ENCODE peak calls at places on chromosomes 1 and 21, in seven cellular contexts. P, O, R, B, N, C and M are unnamed samples.

GRCh38 chr1:171611306-171611705 is 10.7 kb upstream of the MYOCOS start:
- DNase-seq in R (no peak), P (no peak), N (no peak), B (peak), C (no peak), O (no peak), M (no peak)

GRCh38 chr1:113943028-113943811 is 14.1 kb downstream of the HIPK1 start:
- DNase-seq in P (no peak), N (no peak), C (no peak), B (peak), R (no peak), O (no peak), M (no peak)

GRCh38 chr1:215957692-215958091 is 390.6 kb downstream of the KCTD3 start:
- DNase-seq in B (peak), N (no peak), P (no peak), O (no peak), R (no peak), C (no peak), M (no peak)

GRCh38 chr1:183628537-183628936 is 7.0 kb downstream of the ARPC5 start:
- DNase-seq in B (no peak), O (no peak), C (no peak), R (no peak), P (no peak), N (no peak), M (no peak)

GRCh38 chr21:35083246-35083645 is 34.1 kb upstream of the RUNX1 start:
- DNase-seq in C (no peak), P (no peak), B (no peak), N (no peak), R (no peak), O (no peak), M (no peak)

GRCh38 chr1:171983584-171983983 is 142.3 kb downstream of the DNM3 start:
- DNase-seq in B (peak), C (no peak), O (no peak), N (no peak), P (no peak), R (no peak), M (no peak)

GRCh38 chr1:108686609-108687313 is 5.3 kb upstream of the PRPF38B start:
- DNase-seq in P (peak), B (peak), C (no peak), O (no peak), N (no peak), R (no peak), M (no peak)

GRCh38 chr1:200291106-200291505 is 118.7 kb downstream of the ZNF281 start:
- DNase-seq in N (no peak), P (no peak), O (no peak), C (no peak), R (no peak), B (no peak), M (no peak)

GRCh38 chr1:230279583-230279945 is 146.6 kb downstream of the PGBD5 start:
- DNase-seq in R (peak), N (no peak), O (no peak), B (no peak), C (no peak), P (no peak), M (no peak)

GRCh38 chr1:209433649-209434031 is 149.9 kb upstream of the CAMK1G start:
- DNase-seq in R (no peak), N (no peak), C (no peak), B (no peak), P (no peak), O (no peak), M (no peak)

GRCh38 chr1:175073054-175073453 is 5.4 kb downstream of the TNN start:
- DNase-seq in O (no peak), P (no peak), B (no peak), N (no peak), C (no peak), R (no peak), M (no peak)

GRCh38 chr1:30638811-30639210 is 84.6 kb downstream of the MATN1 start:
- DNase-seq in P (no peak), C (no peak), R (no peak), B (no peak), N (no peak), O (no peak), M (no peak)

GRCh38 chr1:147851149-147851548 is 51.4 kb upstream of the GJA8 start:
- DNase-seq in C (no peak), O (no peak), R (no peak), P (no peak), N (no peak), B (peak), M (no peak)

GRCh38 chr1:168180148-168180524 is 1.4 kb downstream of the TIPRL start:
- DNase-seq in C (no peak), P (no peak), B (no peak), O (no peak), N (no peak), R (no peak), M (no peak)

GRCh38 chr1:156704930-156705320 is 458 bp downstream of the CRABP2 start:
- DNase-seq in C (peak), O (peak), B (peak), P (peak), N (peak), R (peak), M (no peak)

GRCh38 chr1:29972664-29973063 is 736.3 kb downstream of the PTPRU start:
- DNase-seq in N (no peak), R (no peak), C (no peak), P (no peak), B (no peak), O (no peak), M (peak)

GRCh38 chr1:198157241-198157846 is 546 bp downstream of the NEK7 start:
- DNase-seq in B (peak), O (peak), C (peak), P (peak), R (peak), N (peak), M (peak)

GRCh38 chr1:205348559-205349477 is 7.9 kb downstream of the KLHDC8A start:
- DNase-seq in O (no peak), P (no peak), B (no peak), R (no peak), C (no peak), N (no peak), M (no peak)

GRCh38 chr1:44707959-44708831 is 22.8 kb downstream of the RNU5D-1 start:
- DNase-seq in N (no peak), R (no peak), C (peak), O (peak), B (peak), P (peak), M (no peak)

DNA sequence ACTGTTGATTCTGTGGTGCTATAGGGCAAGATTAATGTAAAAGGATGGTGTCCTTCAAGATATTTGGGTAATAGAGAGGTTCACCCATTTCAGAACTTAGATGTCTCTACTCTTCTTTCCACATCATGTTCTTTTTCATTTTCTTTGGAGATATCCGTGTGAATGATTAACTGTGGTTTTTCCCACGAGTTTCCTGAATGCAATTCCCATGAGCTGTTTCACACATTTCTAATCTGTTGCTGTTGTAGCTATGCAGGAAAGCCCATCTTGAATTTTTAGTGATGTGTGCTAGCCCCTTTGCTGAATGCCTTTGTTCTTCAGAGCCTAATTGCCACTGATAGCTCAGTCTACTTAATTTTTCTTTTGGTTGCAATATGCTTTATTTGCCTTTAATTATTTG is 27.6 kb downstream of the SNX27 start:
- DNase-seq in N (no peak), P (no peak), O (no peak), R (no peak), C (no peak), B (peak), M (no peak)
- H3K27ac ChIP-seq in N (no peak), P (no peak), O (no peak), R (no peak), C (no peak), B (no peak), M (no peak)

DNA sequence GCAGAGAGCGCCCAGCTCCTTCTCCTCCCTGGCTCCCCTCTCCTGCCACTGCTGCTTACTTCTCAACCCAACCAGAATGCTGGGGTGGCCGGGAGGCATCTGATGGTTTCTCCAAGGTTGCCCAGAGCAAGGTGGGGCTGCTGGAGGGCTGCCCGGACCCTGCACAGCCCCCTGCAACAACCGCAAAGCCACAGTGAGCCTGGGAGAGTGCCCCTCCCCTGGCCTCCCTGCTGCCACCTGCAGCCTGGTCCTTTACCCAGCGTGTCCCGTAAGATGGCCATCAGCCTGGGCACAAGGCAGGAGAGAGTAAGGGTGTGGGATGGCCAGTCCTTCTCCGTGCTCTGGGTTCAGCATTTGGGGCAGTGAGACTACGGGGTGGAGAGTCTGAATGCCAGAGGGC is 17.0 kb downstream of the MX2 start:
- DNase-seq in N (peak), O (no peak), B (no peak), C (no peak), P (no peak), R (no peak), M (no peak)
- TF ChIP-seq CTCF in N (no peak), O (peak), B (no peak), C (no peak), P (no peak), R (no peak), M (no peak)

GRCh38 chr1:228058981-228059535 is 23.4 kb upstream of the ARF1 start:
- DNase-seq in O (peak), R (peak), N (peak), P (no peak), C (peak), B (no peak), M (no peak)

GRCh38 chr1:228062085-228062791 is 20.3 kb upstream of the ARF1 start:
- DNase-seq in R (peak), C (no peak), B (no peak), N (peak), O (no peak), P (no peak), M (no peak)

GRCh38 chr1:228061411-228062084 is 21.0 kb upstream of the ARF1 start:
- DNase-seq in N (no peak), C (no peak), R (peak), O (no peak), B (no peak), P (no peak), M (no peak)

GRCh38 chr1:228059536-228060457 is 22.7 kb upstream of the ARF1 start:
- DNase-seq in P (peak), R (peak), B (no peak), C (peak), N (peak), O (peak), M (peak)

GRCh38 chr1:228060458-228061190 is 21.9 kb upstream of the ARF1 start:
- DNase-seq in P (no peak), N (peak), R (peak), B (no peak), O (peak), C (no peak), M (no peak)
- H3K27ac ChIP-seq in P (no peak), N (no peak), R (peak), B (no peak), O (peak), C (no peak), M (no peak)

GRCh38 chr1:93080424-93080823 is 1.3 kb downstream of the MTF2 start:
- DNase-seq in C (no peak), N (no peak), O (peak), B (peak), R (no peak), P (no peak), M (no peak)
- TF ChIP-seq CTCF in C (peak), N (peak), O (peak), B (peak), R (peak), P (peak), M (peak)

DNA sequence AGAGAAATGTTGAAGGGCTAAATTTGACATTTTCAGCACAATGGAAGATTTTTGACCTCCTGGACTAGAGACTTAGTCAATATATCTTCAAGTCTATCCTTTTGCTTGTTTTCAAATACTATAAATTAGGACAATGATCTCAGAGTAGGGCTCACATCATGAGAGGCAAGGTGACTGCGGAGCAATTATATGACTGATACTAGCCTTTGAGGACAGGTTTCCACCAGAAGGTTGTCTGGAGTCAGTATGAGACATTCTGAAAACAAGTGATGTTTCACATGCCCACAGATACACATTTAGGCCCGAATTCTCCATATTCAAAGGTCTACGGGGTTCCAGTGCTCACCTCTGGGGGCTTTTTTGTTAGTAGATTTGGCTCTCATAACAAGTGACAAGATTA is 142.3 kb upstream of the SAMSN1 start:
- DNase-seq in O (no peak), C (no peak), B (no peak), P (no peak), N (no peak), R (no peak), M (no peak)
- H3K27ac ChIP-seq in O (no peak), C (no peak), B (no peak), P (no peak), N (no peak), R (no peak), M (no peak)